ENCODE peak calls at places on chromosomes 16 and 17, in nine cellular contexts. A, P, C, N, U, B, W, O and V are unnamed samples.

GRCh38 chr16:80994451-80994850 is 12.2 kb downstream of the CMC2 start:
- DNase-seq in O (no peak), A (no peak), C (peak; percentile 39), N (no peak), W (no peak), P (no peak), B (no peak), U (no peak), V (no peak)

GRCh38 chr16:8686031-8686621 is 11.7 kb downstream of the ABAT start:
- DNase-seq in A (no peak), W (peak; percentile 31), P (no peak), B (no peak), N (no peak), C (no peak), O (peak; percentile 63), U (peak; percentile 54), V (peak; percentile 67)

GRCh38 chr16:69326172-69326873 is 4.1 kb downstream of the PDF start:
- DNase-seq in N (no peak), P (peak; percentile 47), A (no peak), O (peak; percentile 52), B (no peak), W (no peak), C (no peak), U (peak; percentile 46), V (no peak)

GRCh38 chr16:47644166-47644565 is 183.0 kb downstream of the PHKB start:
- DNase-seq in C (peak; percentile 89), U (peak; percentile 69), O (peak; percentile 9), N (no peak), A (peak; percentile 3), P (peak; percentile 76), W (peak; percentile 36), B (no peak), V (no peak)

GRCh38 chr16:12386076-12386641 is 409.6 kb downstream of the SNX29 start:
- DNase-seq in O (no peak), U (peak; percentile 63), N (no peak), P (no peak), W (no peak), A (no peak), C (no peak), B (no peak), V (no peak)

GRCh38 chr17:73785466-73785865 is 141.2 kb upstream of the SDK2 start:
- DNase-seq in P (no peak), C (no peak), W (no peak), N (no peak), A (no peak), B (no peak), O (no peak), U (no peak), V (no peak)

GRCh38 chr17:56085576-56086267 is 67.6 kb upstream of the ANKFN1 start:
- DNase-seq in P (no peak), U (no peak), W (no peak), O (no peak), A (no peak), N (no peak), B (no peak), C (no peak), V (no peak)

GRCh38 chr16:15880909-15881308 is 7.5 kb downstream of the CEP20 start:
- DNase-seq in P (no peak), W (no peak), U (no peak), C (no peak), A (no peak), N (no peak), O (no peak), B (no peak), V (no peak)

GRCh38 chr17:17072546-17072945 is 30.3 kb downstream of the MPRIP start:
- DNase-seq in A (no peak), W (no peak), P (no peak), U (no peak), B (no peak), C (no peak), O (no peak), N (no peak), V (no peak)

GRCh38 chr16:89847930-89848297 is 19.6 kb downstream of the SPIRE2 start:
- DNase-seq in O (no peak), N (no peak), C (no peak), A (no peak), B (no peak), W (no peak), U (no peak), P (no peak), V (no peak)

GRCh38 chr16:3171181-3171854 is 16.7 kb upstream of the OR1F1 start:
- DNase-seq in P (no peak), B (no peak), A (no peak), C (no peak), O (no peak), N (no peak), U (no peak), W (no peak), V (no peak)

GRCh38 chr17:74387365-74388218 is 20.3 kb downstream of the GPR142 start:
- DNase-seq in C (no peak), O (no peak), W (no peak), A (no peak), U (no peak), P (no peak), B (no peak), N (no peak), V (no peak)

GRCh38 chr17:51595965-51596364 is 335.6 kb downstream of the UTP18 start:
- DNase-seq in A (no peak), O (no peak), B (no peak), N (no peak), C (no peak), U (no peak), P (no peak), W (no peak), V (no peak)

GRCh38 chr17:44798352-44798751 is 31.7 kb downstream of the GJC1 start:
- DNase-seq in N (no peak), B (no peak), W (no peak), O (no peak), U (no peak), P (no peak), A (no peak), C (no peak), V (no peak)
- H3K27ac ChIP-seq in N (peak overlapping the region; percentile 26), B (no peak overlapping the region), W (peak overlapping the region; percentile 82), O (no peak overlapping the region), U (no peak overlapping the region), P (peak overlapping the region; percentile 84), A (no peak overlapping the region), C (no peak overlapping the region), V (no peak overlapping the region)

GRCh38 chr17:50133028-50133768 is 3.2 kb upstream of the SAMD14 start:
- DNase-seq in A (no peak), W (peak; percentile 66), N (no peak), C (peak; percentile 55), O (no peak), B (no peak), U (peak; percentile 87), P (peak; percentile 87), V (no peak)
- H3K27ac ChIP-seq in A (peak overlapping the region; percentile 76), W (peak overlapping the region; percentile 89), N (peak overlapping the region; percentile 8), C (peak overlapping the region; percentile 29), O (no peak overlapping the region), B (peak overlapping the region; percentile 32), U (peak overlapping the region; percentile 60), P (peak overlapping the region; percentile 93), V (no peak overlapping the region)

DNA sequence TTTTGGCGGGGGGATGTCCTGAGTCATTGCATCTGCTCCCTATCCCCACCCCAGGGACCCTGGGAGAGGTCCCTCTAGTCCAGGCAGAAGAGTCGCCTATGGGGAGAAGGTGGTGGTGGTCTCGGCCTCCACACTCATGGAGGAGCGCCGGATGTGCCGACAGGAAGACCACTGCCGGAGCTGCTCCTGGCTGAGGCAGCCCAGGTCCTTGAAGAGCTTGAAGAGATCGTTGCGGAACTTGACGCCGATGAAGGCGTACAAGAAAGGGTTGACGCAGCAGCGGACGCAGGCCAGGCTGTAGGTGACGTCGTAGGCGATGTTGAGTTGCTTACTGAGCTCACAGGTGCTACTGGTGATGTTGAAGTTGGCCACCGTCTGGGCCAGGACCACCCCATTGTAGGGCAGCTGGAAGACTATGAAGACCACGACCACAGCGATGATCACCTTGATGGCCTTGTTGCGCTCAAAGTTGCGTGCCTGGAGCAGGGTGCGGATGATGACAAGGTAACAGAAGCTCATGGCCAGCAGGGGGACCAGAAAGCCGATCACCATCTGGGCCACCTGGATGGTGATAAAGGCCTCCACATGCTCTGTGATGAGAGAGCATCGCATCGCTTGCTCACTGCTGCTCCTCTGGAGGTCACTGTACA is 10.5 kb downstream of the CCR7 start:
- DNase-seq in O (no peak), B (no peak), W (no peak), P (peak; percentile 62), U (peak; percentile 52), A (no peak), N (no peak), C (no peak), V (no peak)
- H3K27ac ChIP-seq in O (peak overlapping the region; percentile 5), B (peak overlapping the region; percentile 99), W (peak overlapping the region; percentile 88), P (peak overlapping the region; percentile 56), U (no peak overlapping the region), A (no peak overlapping the region), N (peak overlapping the region; percentile 94), C (peak overlapping the region; percentile 93), V (peak overlapping the region; percentile 93)

DNA sequence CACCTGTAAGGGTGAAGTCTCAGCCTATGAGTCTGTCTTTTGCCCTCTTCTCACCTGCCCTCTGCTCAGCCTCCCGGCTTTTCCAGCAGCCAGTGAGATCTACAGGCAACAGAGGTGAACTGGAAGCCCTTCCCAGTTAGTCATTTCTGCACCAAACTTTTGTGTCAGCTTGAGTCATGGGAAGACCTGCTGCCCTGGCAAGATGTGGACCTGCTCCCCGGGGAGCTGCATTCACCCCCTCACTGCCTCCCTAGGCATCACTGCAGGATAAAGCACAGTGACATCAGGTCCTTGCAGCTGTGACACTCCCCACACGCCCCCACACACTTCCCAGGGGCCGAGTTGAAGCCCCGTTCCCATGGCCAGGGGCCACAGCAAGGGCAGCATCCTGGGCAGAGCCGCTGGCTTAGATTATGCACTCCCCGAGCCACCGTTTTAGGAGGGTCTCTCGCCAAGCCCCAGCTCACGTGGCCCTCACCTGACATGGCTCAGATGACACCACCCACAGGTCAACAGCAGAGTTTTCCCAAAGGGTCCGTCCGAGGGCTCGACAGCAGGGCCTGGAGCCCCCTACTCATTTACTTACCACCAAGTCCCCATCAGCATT is 6.5 kb upstream of the ABR start:
- DNase-seq in U (no peak), B (no peak), A (peak; percentile 51), N (no peak), P (peak; percentile 84), W (no peak), C (peak; percentile 74), O (no peak), V (no peak)
- H3K27ac ChIP-seq in U (no peak overlapping the region), B (no peak overlapping the region), A (no peak overlapping the region), N (peak overlapping the region; percentile 30), P (peak overlapping the region; percentile 91), W (peak overlapping the region; percentile 85), C (no peak overlapping the region), O (no peak overlapping the region), V (peak overlapping the region; percentile 58)

GRCh38 chr17:42680331-42680808 is 1.3 kb downstream of the CCR10 start:
- DNase-seq in U (peak; percentile 90), C (peak; percentile 29), B (no peak), N (no peak), W (peak; percentile 54), P (no peak), O (peak; percentile 16), A (no peak), V (peak; percentile 45)
- H3K27ac ChIP-seq in U (no peak overlapping the region), C (no peak overlapping the region), B (peak overlapping the region; percentile 98), N (peak overlapping the region; percentile 97), W (peak overlapping the region; percentile 95), P (peak overlapping the region; percentile 94), O (peak overlapping the region; percentile 87), A (peak overlapping the region; percentile 99), V (peak overlapping the region; percentile 96)